ENCODE peak calls at places on chromosomes 5 and 9, in ten cellular contexts. X is prostate gland, C is fibroblast of the aortic adventitia, Z is heart right ventricle, G is psoas muscle, L is MM.1S, Y is fibroblast of lung, Q is left ventricle myocardium inferior, B is IMR-90, J is gastrocnemius medialis. R is an unnamed sample.

GRCh38 chr5:150640311-150641005 is at the start of gene SYNPO:
- DNase-seq in X (peak), C (peak), Z (peak), G (peak), L (no peak), Y (peak), Q (peak), B (peak), J (peak), R (peak)

GRCh38 chr5:138529812-138530211 is 13.2 kb downstream of the ETF1 start:
- DNase-seq in X (no peak), C (no peak), Z (no peak), G (no peak), L (no peak), Y (no peak), Q (no peak), B (no peak), J (no peak), R (no peak)

GRCh38 chr9:128160603-128160987 is 530 bp downstream of the BBLN start:
- DNase-seq in X (no peak), C (peak), Z (no peak), G (peak), L (peak), Y (no peak), Q (no peak), B (peak), J (no peak), R (no peak)

GRCh38 chr9:123349691-123350480 is 6.1 kb upstream of the CRB2 start:
- DNase-seq in X (peak), C (peak), Z (no peak), G (no peak), L (peak), Y (peak), Q (no peak), B (peak), J (peak), R (peak)

GRCh38 chr9:92911496-92912475 is 33.9 kb upstream of the ZNF484 start:
- DNase-seq in X (no peak), C (no peak), Z (no peak), G (no peak), L (no peak), Y (peak), Q (no peak), B (peak), J (no peak), R (no peak)

GRCh38 chr5:16757989-16758501 is 141.2 kb upstream of the RETREG1 start:
- DNase-seq in X (no peak), C (no peak), Z (no peak), G (no peak), L (no peak), Y (no peak), Q (no peak), B (no peak), J (no peak), R (peak)

GRCh38 chr5:176530983-176531901 is 6.0 kb downstream of the RNF44 start:
- DNase-seq in X (no peak), C (no peak), Z (no peak), G (no peak), L (no peak), Y (peak), Q (no peak), B (peak), J (no peak), R (no peak)

GRCh38 chr5:17625686-17626085 is 6.2 kb upstream of the TAF11L13 start:
- DNase-seq in X (no peak), C (no peak), Z (no peak), G (no peak), L (no peak), Y (no peak), Q (no peak), B (no peak), J (no peak), R (no peak)

GRCh38 chr5:150338546-150338945 is 19.0 kb upstream of the TCOF1 start:
- DNase-seq in X (no peak), C (no peak), Z (no peak), G (no peak), L (no peak), Y (no peak), Q (no peak), B (no peak), J (no peak), R (no peak)

GRCh38 chr9:98009926-98010325 is 26.8 kb downstream of the ANP32B start:
- DNase-seq in X (no peak), C (peak), Z (no peak), G (no peak), L (no peak), Y (peak), Q (no peak), B (peak), J (no peak), R (no peak)

GRCh38 chr5:1665231-1665630 is 134.4 kb downstream of the MRPL36 start:
- DNase-seq in X (no peak), C (no peak), Z (no peak), G (peak), L (no peak), Y (no peak), Q (no peak), B (no peak), J (no peak), R (no peak)

GRCh38 chr5:31894131-31894530 is 255.2 kb downstream of the PDZD2 start:
- DNase-seq in X (no peak), C (no peak), Z (no peak), G (peak), L (no peak), Y (no peak), Q (no peak), B (no peak), J (no peak), R (no peak)

GRCh38 chr5:14246350-14247053 is 103.4 kb downstream of the TRIO start:
- DNase-seq in X (no peak), C (no peak), Z (no peak), G (no peak), L (no peak), Y (no peak), Q (no peak), B (no peak), J (no peak), R (no peak)

GRCh38 chr9:114733814-114734213 is 51.8 kb upstream of the TEX48 start:
- DNase-seq in X (no peak), C (peak), Z (no peak), G (no peak), L (no peak), Y (peak), Q (no peak), B (peak), J (no peak), R (no peak)

GRCh38 chr5:93574939-93575241 is 6.1 kb downstream of the NR2F1-AS1 start:
- DNase-seq in X (no peak), C (no peak), Z (no peak), G (no peak), L (no peak), Y (no peak), Q (no peak), B (no peak), J (no peak), R (no peak)

GRCh38 chr5:141338538-141339306 is at the start of gene PCDHGA2:
- DNase-seq in X (no peak), C (peak), Z (no peak), G (no peak), L (peak), Y (peak), Q (no peak), B (peak), J (no peak), R (no peak)

GRCh38 chr5:160133071-160133917 is 14.0 kb upstream of the PWWP2A start:
- DNase-seq in X (no peak), C (peak), Z (peak), G (no peak), L (no peak), Y (peak), Q (peak), B (no peak), J (no peak), R (peak)

GRCh38 chr5:111976705-111977104 is 219.7 kb upstream of the NREP start:
- DNase-seq in X (no peak), C (peak), Z (no peak), G (no peak), L (no peak), Y (no peak), Q (no peak), B (peak), J (no peak), R (no peak)

GRCh38 chr9:133707065-133707760 is 30.9 kb downstream of the SARDH start:
- DNase-seq in X (no peak), C (peak), Z (peak), G (peak), L (no peak), Y (peak), Q (peak), B (peak), J (peak), R (no peak)

GRCh38 chr9:36164361-36164760 is 4.8 kb upstream of the CCIN start:
- DNase-seq in X (no peak), C (no peak), Z (no peak), G (no peak), L (no peak), Y (no peak), Q (no peak), B (no peak), J (no peak), R (no peak)

GRCh38 chr9:69157751-69158466 is 16.2 kb upstream of the TJP2 start:
- DNase-seq in X (no peak), C (peak), Z (no peak), G (no peak), L (no peak), Y (no peak), Q (no peak), B (peak), J (no peak), R (no peak)

GRCh38 chr5:71924325-71924724 is 182.9 kb upstream of the MAP1B start:
- DNase-seq in X (no peak), C (peak), Z (no peak), G (no peak), L (no peak), Y (no peak), Q (no peak), B (peak), J (no peak), R (no peak)

GRCh38 chr9:318646-319045 is 104.0 kb downstream of the DOCK8 start:
- DNase-seq in X (no peak), C (no peak), Z (no peak), G (no peak), L (no peak), Y (no peak), Q (no peak), B (no peak), J (no peak), R (no peak)

GRCh38 chr5:135221696-135222095 is 177.3 kb downstream of the MACROH2A1 start:
- DNase-seq in X (no peak), C (no peak), Z (no peak), G (no peak), L (no peak), Y (no peak), Q (no peak), B (no peak), J (no peak), R (peak)

GRCh38 chr9:133585481-133586367 is 23.5 kb downstream of the FAM163B start:
- DNase-seq in X (no peak), C (no peak), Z (no peak), G (no peak), L (no peak), Y (no peak), Q (no peak), B (no peak), J (no peak), R (no peak)

GRCh38 chr9:7177383-7177782 is 419.6 kb downstream of the KDM4C start:
- DNase-seq in X (no peak), C (peak), Z (no peak), G (no peak), L (no peak), Y (no peak), Q (no peak), B (no peak), J (no peak), R (no peak)

GRCh38 chr9:37501957-37502596 is 16.3 kb downstream of the POLR1E start:
- DNase-seq in X (no peak), C (no peak), Z (no peak), G (no peak), L (no peak), Y (no peak), Q (no peak), B (no peak), J (no peak), R (no peak)

GRCh38 chr5:176901260-176902101 is 2.3 kb upstream of the HK3 start:
- DNase-seq in X (no peak), C (no peak), Z (no peak), G (no peak), L (no peak), Y (no peak), Q (no peak), B (peak), J (no peak), R (no peak)

GRCh38 chr5:142472306-142472951 is 147.6 kb upstream of the SPRY4 start:
- DNase-seq in X (no peak), C (peak), Z (no peak), G (no peak), L (no peak), Y (peak), Q (no peak), B (peak), J (no peak), R (no peak)

GRCh38 chr9:114382951-114383865 is 4.6 kb downstream of the AKNA start:
- DNase-seq in X (no peak), C (peak), Z (peak), G (peak), L (no peak), Y (peak), Q (no peak), B (peak), J (peak), R (no peak)

DNA sequence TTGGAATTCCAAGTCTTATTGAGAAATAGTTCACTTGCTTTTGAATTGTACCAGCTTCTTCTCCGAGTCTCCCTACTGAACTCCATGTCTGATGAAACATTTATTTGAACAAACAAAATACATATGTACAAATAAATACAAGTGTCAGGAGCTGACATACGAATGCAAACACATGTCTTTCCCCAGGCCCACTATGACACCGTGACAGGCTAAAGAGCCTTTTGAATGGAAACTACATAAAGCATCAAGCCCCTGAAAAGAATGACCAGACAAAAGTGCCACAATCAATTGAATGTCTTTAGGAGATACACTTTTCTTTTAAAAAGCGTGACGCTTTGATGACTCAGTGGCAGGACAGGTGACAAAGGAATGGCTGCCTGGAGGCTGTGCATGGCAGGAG is 112.3 kb upstream of the BNC2 start:
- DNase-seq in X (no peak), C (no peak), Z (no peak), G (no peak), L (no peak), Y (no peak), Q (no peak), B (no peak), J (no peak), R (no peak)
- H3K4me3 ChIP-seq in X (no peak), C (no peak), Z (no peak), G (no peak), L (no peak), Y (no peak), Q (no peak), B (no peak), J (no peak), R (no peak)

GRCh38 chr5:37757980-37758582 is 81.8 kb downstream of the GDNF start:
- DNase-seq in X (no peak), C (no peak), Z (no peak), G (no peak), L (no peak), Y (peak), Q (no peak), B (no peak), J (no peak), R (no peak)
- TF ChIP-seq CTCF in X (no peak), C (peak), Z (no peak), G (no peak), L (no peak), Y (peak), Q (no peak), B (peak), J (no peak), R (no peak)

GRCh38 chr9:129626944-129627297 is 958 bp downstream of the NTMT1 start:
- DNase-seq in X (no peak), C (peak), Z (no peak), G (no peak), L (no peak), Y (peak), Q (no peak), B (peak), J (no peak), R (no peak)
- H3K4me3 ChIP-seq in X (peak), C (peak), Z (peak), G (peak), L (peak), Y (peak), Q (peak), B (peak), J (peak), R (peak)

GRCh38 chr5:103461223-103461622 is 101.4 kb downstream of the NUDT12 start:
- DNase-seq in X (no peak), C (peak), Z (no peak), G (no peak), L (no peak), Y (no peak), Q (no peak), B (peak), J (no peak), R (no peak)

GRCh38 chr5:103465891-103466290 is 96.7 kb downstream of the NUDT12 start:
- DNase-seq in X (no peak), C (no peak), Z (no peak), G (no peak), L (no peak), Y (no peak), Q (no peak), B (no peak), J (no peak), R (no peak)

GRCh38 chr5:103466494-103466893 is 96.1 kb downstream of the NUDT12 start:
- DNase-seq in X (no peak), C (peak), Z (no peak), G (no peak), L (no peak), Y (peak), Q (no peak), B (peak), J (peak), R (no peak)

GRCh38 chr5:103467831-103468230 is 94.8 kb downstream of the NUDT12 start:
- DNase-seq in X (no peak), C (no peak), Z (no peak), G (no peak), L (no peak), Y (no peak), Q (no peak), B (no peak), J (no peak), R (no peak)

DNA sequence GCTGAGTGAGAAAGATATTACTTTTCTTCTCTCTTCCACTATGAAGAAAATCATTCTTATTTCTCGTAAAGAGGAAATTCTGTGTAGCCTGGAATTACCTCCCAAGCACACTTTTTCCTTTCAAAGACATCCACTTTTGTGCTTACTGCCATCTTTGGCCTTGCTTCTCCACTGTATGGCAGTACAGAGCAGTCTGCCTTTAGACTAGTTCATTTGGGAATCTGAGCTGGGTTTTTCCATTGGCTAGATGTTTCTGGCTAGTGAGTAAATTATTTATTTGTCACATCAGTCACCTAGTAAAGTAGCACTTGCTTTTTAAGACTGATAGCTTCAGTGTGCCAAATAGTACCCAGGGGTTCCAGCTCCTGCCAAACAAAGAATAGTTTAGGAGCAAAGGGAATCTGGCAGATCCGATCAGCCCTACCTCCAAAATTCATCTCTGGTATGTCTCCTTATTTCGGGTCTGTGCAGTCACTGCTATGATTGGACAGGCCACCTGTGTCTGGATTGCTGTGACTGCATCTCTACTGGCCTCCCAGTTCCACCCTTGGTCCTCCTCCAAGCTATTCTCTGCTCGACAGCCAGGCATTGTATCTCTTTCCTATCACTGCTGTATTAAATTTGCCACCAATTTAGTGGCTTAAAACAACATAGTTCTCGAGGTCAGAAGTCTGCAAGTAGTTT is 97.6 kb downstream of the NUDT12 start:
- DNase-seq in X (no peak), C (no peak), Z (no peak), G (no peak), L (no peak), Y (no peak), Q (no peak), B (no peak), J (peak), R (no peak)
- TF ChIP-seq CTCF in X (no peak), C (peak), Z (no peak), G (peak), L (no peak), Y (peak), Q (no peak), B (peak), J (no peak), R (no peak)

GRCh38 chr9:131727184-131727785 is 12.6 kb downstream of the RAPGEF1 start:
- DNase-seq in X (no peak), C (peak), Z (no peak), G (peak), L (no peak), Y (peak), Q (no peak), B (peak), J (peak), R (no peak)
- H3K4me3 ChIP-seq in X (no peak), C (no peak), Z (no peak), G (no peak), L (peak), Y (no peak), Q (no peak), B (no peak), J (no peak), R (no peak)

R was measured in stomach.